ENCODE peak calls at places on chromosomes 5 and 9, in six cellular contexts. One of them, this sample, is unnamed.

GRCh38 chr9:132249123-132249522 is 87.3 kb downstream of the NTNG2 start:
- DNase-seq in neuronal stem cell: no peak
- DNase-seq in mesenchymal stem cell: no peak
- DNase-seq in mesendoderm: no peak
- DNase-seq in IMR-90: no peak
- DNase-seq in H1: no peak
- DNase-seq in this sample: no peak

GRCh38 chr5:78799254-78800017 is 150.9 kb upstream of the LHFPL2 start:
- DNase-seq in mesenchymal stem cell: peak
- DNase-seq in H1: no peak
- DNase-seq in IMR-90: peak
- DNase-seq in mesendoderm: no peak
- DNase-seq in neuronal stem cell: no peak
- DNase-seq in this sample: no peak

GRCh38 chr9:2600307-2600706 is 21.3 kb upstream of the VLDLR start:
- DNase-seq in mesenchymal stem cell: no peak
- DNase-seq in IMR-90: no peak
- DNase-seq in H1: no peak
- DNase-seq in neuronal stem cell: no peak
- DNase-seq in mesendoderm: no peak
- DNase-seq in this sample: no peak

GRCh38 chr9:88090151-88090581 is 48.1 kb downstream of the SPATA31C2 start:
- DNase-seq in IMR-90: peak
- DNase-seq in mesenchymal stem cell: peak
- DNase-seq in neuronal stem cell: no peak
- DNase-seq in mesendoderm: peak
- DNase-seq in H1: no peak
- DNase-seq in this sample: no peak

GRCh38 chr5:133030343-133031005 is 4.1 kb upstream of the ZCCHC10 start:
- DNase-seq in neuronal stem cell: no peak
- DNase-seq in IMR-90: no peak
- DNase-seq in mesenchymal stem cell: no peak
- DNase-seq in H1: no peak
- DNase-seq in mesendoderm: no peak
- DNase-seq in this sample: no peak

GRCh38 chr9:32954642-32955041 is 46.8 kb downstream of the APTX start:
- DNase-seq in neuronal stem cell: no peak
- DNase-seq in mesenchymal stem cell: peak
- DNase-seq in mesendoderm: peak
- DNase-seq in IMR-90: peak
- DNase-seq in H1: no peak
- DNase-seq in this sample: no peak

GRCh38 chr5:62457071-62457470 is 44.5 kb downstream of the IPO11 start:
- DNase-seq in H1: no peak
- DNase-seq in mesenchymal stem cell: peak
- DNase-seq in mesendoderm: no peak
- DNase-seq in neuronal stem cell: no peak
- DNase-seq in IMR-90: peak
- DNase-seq in this sample: no peak

GRCh38 chr9:129624168-129624759 is 1.7 kb upstream of the NTMT1 start:
- DNase-seq in mesendoderm: peak
- DNase-seq in H1: no peak
- DNase-seq in IMR-90: peak
- DNase-seq in mesenchymal stem cell: peak
- DNase-seq in neuronal stem cell: peak
- DNase-seq in this sample: peak

GRCh38 chr5:146995878-146996277 is 117.3 kb upstream of the PPP2R2B start:
- DNase-seq in mesendoderm: no peak
- DNase-seq in neuronal stem cell: no peak
- DNase-seq in H1: no peak
- DNase-seq in mesenchymal stem cell: no peak
- DNase-seq in IMR-90: no peak
- DNase-seq in this sample: no peak

GRCh38 chr5:75727931-75728330 is 10.7 kb upstream of the POC5 start:
- DNase-seq in mesenchymal stem cell: no peak
- DNase-seq in IMR-90: no peak
- DNase-seq in H1: no peak
- DNase-seq in neuronal stem cell: no peak
- DNase-seq in mesendoderm: no peak
- DNase-seq in this sample: no peak

GRCh38 chr5:61734001-61734400 is 401.9 kb downstream of the ZSWIM6 start:
- DNase-seq in mesendoderm: no peak
- DNase-seq in neuronal stem cell: no peak
- DNase-seq in mesenchymal stem cell: no peak
- DNase-seq in H1: no peak
- DNase-seq in IMR-90: no peak
- DNase-seq in this sample: no peak

GRCh38 chr9:125807065-125807464 is 59.9 kb downstream of the PBX3 start:
- DNase-seq in mesenchymal stem cell: peak
- DNase-seq in IMR-90: peak
- DNase-seq in H1: no peak
- DNase-seq in mesendoderm: no peak
- DNase-seq in neuronal stem cell: no peak
- DNase-seq in this sample: no peak

GRCh38 chr9:131839281-131840084 is 99.6 kb upstream of the RAPGEF1 start:
- DNase-seq in mesenchymal stem cell: peak
- DNase-seq in neuronal stem cell: no peak
- DNase-seq in H1: no peak
- DNase-seq in IMR-90: peak
- DNase-seq in mesendoderm: no peak
- DNase-seq in this sample: no peak

GRCh38 chr5:43042176-43042625 is 2.1 kb upstream of the ANXA2R start:
- DNase-seq in H1: no peak
- DNase-seq in mesendoderm: peak
- DNase-seq in mesenchymal stem cell: peak
- DNase-seq in IMR-90: peak
- DNase-seq in neuronal stem cell: peak
- DNase-seq in this sample: peak

GRCh38 chr9:128920381-128921058 is at the start of gene PHYHD1:
- DNase-seq in mesenchymal stem cell: peak
- DNase-seq in neuronal stem cell: no peak
- DNase-seq in IMR-90: peak
- DNase-seq in H1: no peak
- DNase-seq in mesendoderm: no peak
- DNase-seq in this sample: no peak

GRCh38 chr5:157823655-157824054 is 35.3 kb downstream of the CLINT1 start:
- DNase-seq in neuronal stem cell: no peak
- DNase-seq in H1: no peak
- DNase-seq in mesenchymal stem cell: no peak
- DNase-seq in IMR-90: no peak
- DNase-seq in mesendoderm: no peak
- DNase-seq in this sample: peak

GRCh38 chr5:110115485-110115884 is 425.8 kb downstream of the MAN2A1 start:
- DNase-seq in mesenchymal stem cell: no peak
- DNase-seq in IMR-90: no peak
- DNase-seq in H1: no peak
- DNase-seq in mesendoderm: no peak
- DNase-seq in neuronal stem cell: no peak
- DNase-seq in this sample: no peak

GRCh38 chr5:156186760-156187159 is 140.2 kb upstream of the SGCD start:
- DNase-seq in neuronal stem cell: no peak
- DNase-seq in IMR-90: peak
- DNase-seq in H1: no peak
- DNase-seq in mesendoderm: no peak
- DNase-seq in mesenchymal stem cell: no peak
- DNase-seq in this sample: no peak

GRCh38 chr9:113545068-113545467 is 81.5 kb downstream of the RGS3 start:
- DNase-seq in IMR-90: no peak
- DNase-seq in mesendoderm: no peak
- DNase-seq in H1: no peak
- DNase-seq in neuronal stem cell: no peak
- DNase-seq in mesenchymal stem cell: no peak
- DNase-seq in this sample: no peak

GRCh38 chr5:28779161-28779754 is 1740.9 kb upstream of the CDH9 start:
- DNase-seq in neuronal stem cell: no peak
- DNase-seq in mesendoderm: peak
- DNase-seq in mesenchymal stem cell: peak
- DNase-seq in IMR-90: no peak
- DNase-seq in H1: no peak
- DNase-seq in this sample: no peak

GRCh38 chr5:38757451-38758245 is 88.2 kb upstream of the OSMR start:
- DNase-seq in H1: no peak
- DNase-seq in mesenchymal stem cell: no peak
- DNase-seq in IMR-90: peak
- DNase-seq in mesendoderm: no peak
- DNase-seq in neuronal stem cell: no peak
- DNase-seq in this sample: no peak

GRCh38 chr9:130860458-130861316 is 25.6 kb downstream of the ABL1 start:
- DNase-seq in IMR-90: peak
- DNase-seq in H1: no peak
- DNase-seq in mesendoderm: peak
- DNase-seq in mesenchymal stem cell: peak
- DNase-seq in neuronal stem cell: no peak
- DNase-seq in this sample: no peak

GRCh38 chr5:149205625-149206523 is 64.6 kb downstream of the ABLIM3 start:
- DNase-seq in mesendoderm: no peak
- DNase-seq in neuronal stem cell: no peak
- DNase-seq in IMR-90: peak
- DNase-seq in H1: no peak
- DNase-seq in mesenchymal stem cell: peak
- DNase-seq in this sample: no peak

GRCh38 chr9:91884746-91885687 is 65.0 kb downstream of the ROR2 start:
- DNase-seq in IMR-90: peak
- DNase-seq in mesenchymal stem cell: no peak
- DNase-seq in H1: no peak
- DNase-seq in neuronal stem cell: peak
- DNase-seq in mesendoderm: peak
- DNase-seq in this sample: peak

GRCh38 chr5:32233696-32234447 is 59.8 kb upstream of the GOLPH3 start:
- DNase-seq in mesendoderm: no peak
- DNase-seq in neuronal stem cell: no peak
- DNase-seq in IMR-90: peak
- DNase-seq in H1: no peak
- DNase-seq in mesenchymal stem cell: peak
- DNase-seq in this sample: no peak

GRCh38 chr5:141260458-141261237 is 15.5 kb downstream of the PCDHB15 start:
- DNase-seq in neuronal stem cell: peak
- DNase-seq in IMR-90: peak
- DNase-seq in H1: no peak
- DNase-seq in mesendoderm: peak
- DNase-seq in mesenchymal stem cell: peak
- DNase-seq in this sample: no peak

GRCh38 chr9:4788703-4789102 is 4.0 kb upstream of the RCL1 start:
- DNase-seq in IMR-90: no peak
- DNase-seq in neuronal stem cell: no peak
- DNase-seq in H1: no peak
- DNase-seq in mesenchymal stem cell: no peak
- DNase-seq in mesendoderm: no peak
- DNase-seq in this sample: no peak

GRCh38 chr5:17763301-17763700 is 129.0 kb downstream of the TAF11L14 start:
- DNase-seq in H1: no peak
- DNase-seq in neuronal stem cell: no peak
- DNase-seq in IMR-90: peak
- DNase-seq in mesendoderm: no peak
- DNase-seq in mesenchymal stem cell: no peak
- DNase-seq in this sample: no peak

GRCh38 chr5:65024681-65025080 is 256.0 kb downstream of the CWC27 start:
- DNase-seq in neuronal stem cell: no peak
- DNase-seq in IMR-90: no peak
- DNase-seq in H1: no peak
- DNase-seq in mesenchymal stem cell: no peak
- DNase-seq in mesendoderm: no peak
- DNase-seq in this sample: no peak

GRCh38 chr9:16236326-16236725 is 634.1 kb downstream of the BNC2 start:
- DNase-seq in IMR-90: peak
- DNase-seq in neuronal stem cell: no peak
- DNase-seq in mesendoderm: no peak
- DNase-seq in mesenchymal stem cell: no peak
- DNase-seq in H1: no peak
- DNase-seq in this sample: no peak

GRCh38 chr5:180771839-180772238 is 30.8 kb downstream of the MGAT1 start:
- DNase-seq in H1: no peak
- DNase-seq in mesendoderm: no peak
- DNase-seq in IMR-90: no peak
- DNase-seq in neuronal stem cell: no peak
- DNase-seq in mesenchymal stem cell: no peak
- DNase-seq in this sample: no peak

GRCh38 chr5:74596930-74597329 is 43.6 kb downstream of the ENC1 start:
- DNase-seq in mesenchymal stem cell: no peak
- DNase-seq in H1: peak
- DNase-seq in neuronal stem cell: peak
- DNase-seq in mesendoderm: peak
- DNase-seq in IMR-90: no peak
- DNase-seq in this sample: peak

GRCh38 chr9:88991066-88992030 is at the start of gene S1PR3:
- DNase-seq in neuronal stem cell: peak
- DNase-seq in mesenchymal stem cell: peak
- DNase-seq in H1: no peak
- DNase-seq in IMR-90: no peak
- DNase-seq in mesendoderm: peak
- DNase-seq in this sample: peak

GRCh38 chr5:149379177-149379761 is at the start of gene IL17B:
- DNase-seq in H1: no peak
- DNase-seq in mesendoderm: no peak
- DNase-seq in neuronal stem cell: no peak
- DNase-seq in IMR-90: no peak
- DNase-seq in mesenchymal stem cell: no peak
- DNase-seq in this sample: no peak

GRCh38 chr5:100026601-100027000 is 508.6 kb upstream of the FAM174A start:
- DNase-seq in IMR-90: no peak
- DNase-seq in neuronal stem cell: no peak
- DNase-seq in mesenchymal stem cell: no peak
- DNase-seq in H1: no peak
- DNase-seq in mesendoderm: no peak
- DNase-seq in this sample: no peak

GRCh38 chr5:168347368-168347767 is 55.9 kb downstream of the WWC1 start:
- DNase-seq in H1: no peak
- DNase-seq in mesenchymal stem cell: no peak
- DNase-seq in IMR-90: no peak
- DNase-seq in mesendoderm: no peak
- DNase-seq in neuronal stem cell: no peak
- DNase-seq in this sample: no peak
- H4K8ac ChIP-seq in H1: no peak
- H4K8ac ChIP-seq in mesenchymal stem cell: no peak
- H4K8ac ChIP-seq in IMR-90: no peak
- H4K8ac ChIP-seq in mesendoderm: no peak
- H4K8ac ChIP-seq in neuronal stem cell: no peak
- H4K8ac ChIP-seq in this sample: no peak

GRCh38 chr5:56102885-56103284 is 108.1 kb upstream of the IL6ST start:
- DNase-seq in mesenchymal stem cell: no peak
- DNase-seq in IMR-90: peak
- DNase-seq in H1: no peak
- DNase-seq in mesendoderm: no peak
- DNase-seq in neuronal stem cell: no peak
- DNase-seq in this sample: no peak
- H2BK15ac ChIP-seq in mesenchymal stem cell: no peak
- H2BK15ac ChIP-seq in IMR-90: no peak
- H2BK15ac ChIP-seq in H1: no peak
- H2BK15ac ChIP-seq in mesendoderm: no peak
- H2BK15ac ChIP-seq in neuronal stem cell: no peak
- H2BK15ac ChIP-seq in this sample: no peak

GRCh38 chr9:99221623-99222415 is at the start of the genes ALG2 and SEC61B:
- DNase-seq in IMR-90: peak
- DNase-seq in mesenchymal stem cell: peak
- DNase-seq in neuronal stem cell: peak
- DNase-seq in H1: peak
- DNase-seq in mesendoderm: peak
- DNase-seq in this sample: peak
- H3K18ac ChIP-seq in IMR-90: peak
- H3K18ac ChIP-seq in mesenchymal stem cell: peak
- H3K18ac ChIP-seq in neuronal stem cell: peak
- H3K18ac ChIP-seq in H1: peak
- H3K18ac ChIP-seq in mesendoderm: no peak
- H3K18ac ChIP-seq in this sample: peak

GRCh38 chr5:134370306-134370870 is 981 bp upstream of the UBE2B start:
- DNase-seq in H1: no peak
- DNase-seq in neuronal stem cell: no peak
- DNase-seq in mesendoderm: no peak
- DNase-seq in mesenchymal stem cell: no peak
- DNase-seq in IMR-90: no peak
- DNase-seq in this sample: no peak
- H4K8ac ChIP-seq in H1: no peak
- H4K8ac ChIP-seq in neuronal stem cell: no peak
- H4K8ac ChIP-seq in mesendoderm: no peak
- H4K8ac ChIP-seq in mesenchymal stem cell: no peak
- H4K8ac ChIP-seq in IMR-90: peak
- H4K8ac ChIP-seq in this sample: no peak